ENCODE peak calls at places on chromosomes 2 and 18, in seven cellular contexts. W is astrocyte of the spinal cord, V is NCI-H2081, Q is amniotic epithelial cell, G is NCI-H1417, M is IMR-90, R is left colon. P is an unnamed sample.

GRCh38 chr2:1839066-1839756 is 94.9 kb upstream of the PXDN start:
- DNase-seq in R (no peak), Q (no peak), V (no peak), W (no peak), G (no peak), M (no peak), P (no peak)

GRCh38 chr2:195961873-195962272 is 106.8 kb downstream of the DNAH7 start:
- DNase-seq in R (no peak), G (no peak), W (no peak), V (no peak), Q (no peak), M (no peak), P (no peak)

GRCh38 chr2:136863874-136864273 is 98.5 kb downstream of the THSD7B start:
- DNase-seq in W (peak; percentile 1), Q (no peak), V (no peak), R (no peak), M (no peak), G (no peak), P (no peak)

GRCh38 chr2:239577306-239577705 is 176.5 kb upstream of the HDAC4 start:
- DNase-seq in Q (no peak), M (no peak), W (no peak), V (no peak), R (no peak), G (no peak), P (no peak)

GRCh38 chr2:55160422-55160821 is 71.7 kb downstream of the CLHC1 start:
- DNase-seq in V (no peak), R (no peak), M (no peak), W (no peak), Q (no peak), G (no peak), P (no peak)

GRCh38 chr2:99998981-99999380 is 143.4 kb downstream of the AFF3 start:
- DNase-seq in Q (no peak), M (no peak), V (peak; percentile 72), W (no peak), R (no peak), G (peak; percentile 41), P (no peak)

GRCh38 chr2:200617089-200618050 is 31.6 kb downstream of the AOX1 start:
- DNase-seq in W (no peak), R (no peak), M (no peak), G (no peak), V (no peak), Q (peak; percentile 52), P (no peak)

GRCh38 chr2:54638774-54639187 is 84.7 kb upstream of the EML6 start:
- DNase-seq in V (no peak), M (peak; percentile 29), W (no peak), G (no peak), R (no peak), Q (peak; percentile 56), P (no peak)

GRCh38 chr2:109347626-109348025 is 218.6 kb downstream of the SH3RF3 start:
- DNase-seq in R (no peak), Q (no peak), V (no peak), M (no peak), W (no peak), G (no peak), P (no peak)

GRCh38 chr2:45009303-45009927 is at the start of gene SIX2:
- DNase-seq in R (peak; percentile 73), G (peak; percentile 97), Q (peak; percentile 91), M (peak; percentile 72), V (peak; percentile 99), W (peak; percentile 97), P (peak; percentile 30)

GRCh38 chr2:144988591-144988990 is 468.7 kb upstream of the ZEB2 start:
- DNase-seq in Q (no peak), W (no peak), M (no peak), G (no peak), V (no peak), R (no peak), P (no peak)

GRCh38 chr2:29430382-29431112 is 315.3 kb downstream of the CLIP4 start:
- DNase-seq in R (no peak), G (peak; percentile 36), M (no peak), V (no peak), W (no peak), Q (no peak), P (no peak)

GRCh38 chr18:32284284-32284683 is 94.4 kb downstream of the MEP1B start:
- DNase-seq in R (no peak), W (peak; percentile 45), G (no peak), Q (no peak), V (no peak), M (peak; percentile 19), P (no peak)

GRCh38 chr2:223944704-223945531 is at the start of gene WDFY1:
- DNase-seq in W (peak; percentile 91), M (peak; percentile 86), V (peak; percentile 89), R (peak; percentile 91), G (peak; percentile 85), Q (peak; percentile 86), P (peak; percentile 72)

GRCh38 chr2:224308267-224308911 is 93.5 kb downstream of the FAM124B start:
- DNase-seq in V (no peak), G (no peak), M (no peak), Q (no peak), W (no peak), R (no peak), P (no peak)

GRCh38 chr18:44464401-44465185 is 216.1 kb upstream of the SETBP1 start:
- DNase-seq in Q (peak; percentile 18), R (no peak), M (no peak), W (peak; percentile 25), V (no peak), G (no peak), P (no peak)

GRCh38 chr2:66689456-66690051 is 254.6 kb downstream of the MEIS1 start:
- DNase-seq in G (no peak), Q (no peak), R (no peak), V (no peak), M (no peak), W (no peak), P (peak; percentile 33)

GRCh38 chr2:167181674-167182073 is 293.4 kb downstream of the XIRP2 start:
- DNase-seq in G (no peak), W (no peak), R (no peak), M (peak; percentile 21), V (no peak), Q (no peak), P (no peak)

GRCh38 chr2:145380436-145381017 is 860.6 kb upstream of the ZEB2 start:
- DNase-seq in Q (peak; percentile 89), M (peak; percentile 71), G (no peak), W (peak; percentile 67), R (no peak), V (peak; percentile 4), P (peak; percentile 83)

GRCh38 chr18:70372450-70373061 is 83.7 kb downstream of the SOCS6 start:
- DNase-seq in R (no peak), Q (peak; percentile 8), G (no peak), V (no peak), W (no peak), M (no peak), P (no peak)

GRCh38 chr2:73685770-73686438 is 43.7 kb upstream of the NAT8 start:
- DNase-seq in Q (no peak), G (no peak), W (no peak), V (no peak), M (no peak), R (peak; percentile 67), P (peak; percentile 4)

GRCh38 chr18:74906189-74906588 is 302.8 kb downstream of the PTGR3 start:
- DNase-seq in W (peak; percentile 33), M (peak; percentile 96), V (peak; percentile 69), G (no peak), R (peak; percentile 45), Q (peak; percentile 31), P (no peak)

GRCh38 chr2:84481702-84482101 is 22.6 kb upstream of the SUCLG1 start:
- DNase-seq in Q (peak; percentile 55), R (no peak), G (no peak), W (peak; percentile 52), V (no peak), M (peak; percentile 77), P (peak; percentile 75)

GRCh38 chr2:54575379-54575888 is 119.3 kb downstream of the SPTBN1 start:
- DNase-seq in W (peak; percentile 60), V (no peak), R (no peak), M (peak; percentile 49), Q (peak; percentile 75), G (no peak), P (peak; percentile 35)

GRCh38 chr2:117936871-117937428 is 76.9 kb downstream of the CCDC93 start:
- DNase-seq in R (no peak), G (no peak), V (no peak), W (no peak), Q (no peak), M (no peak), P (no peak)

GRCh38 chr18:23970161-23971153 is 44.1 kb upstream of the TTC39C start:
- DNase-seq in R (no peak), V (no peak), W (no peak), Q (no peak), G (no peak), M (no peak), P (no peak)

GRCh38 chr2:65396348-65397026 is 35.9 kb downstream of the SPRED2 start:
- DNase-seq in G (no peak), M (peak; percentile 57), R (peak; percentile 41), V (no peak), Q (peak; percentile 27), W (peak; percentile 49), P (no peak)

GRCh38 chr2:105470979-105471378 is 72.1 kb upstream of the FHL2 start:
- DNase-seq in Q (no peak), M (no peak), W (no peak), V (peak; percentile 58), R (no peak), G (peak; percentile 15), P (no peak)

GRCh38 chr18:32893915-32894314 is 121.1 kb upstream of the KLHL14 start:
- DNase-seq in R (no peak), W (no peak), Q (peak; percentile 3), M (no peak), V (no peak), G (no peak), P (peak; percentile 52)

GRCh38 chr2:179751184-179751809 is 110.1 kb downstream of the ZNF385B start:
- DNase-seq in M (peak; percentile 47), Q (peak; percentile 30), V (no peak), W (peak; percentile 45), R (no peak), G (peak; percentile 15), P (peak; percentile 22)

GRCh38 chr2:38620282-38620977 is 17.7 kb upstream of the HNRNPLL start:
- DNase-seq in V (peak; percentile 69), R (no peak), M (peak; percentile 76), W (peak; percentile 81), Q (no peak), G (no peak), P (no peak)

GRCh38 chr2:202339052-202339870 is 36.9 kb upstream of the BMPR2 start:
- DNase-seq in R (no peak), W (peak; percentile 62), Q (no peak), V (peak; percentile 49), M (peak; percentile 66), G (no peak), P (peak; percentile 18)

GRCh38 chr18:55416791-55417190 is 171.2 kb downstream of the TCF4 start:
- DNase-seq in V (peak; percentile 23), G (no peak), Q (no peak), M (no peak), R (no peak), W (no peak), P (no peak)

GRCh38 chr2:30408961-30409387 is 38.1 kb upstream of the LCLAT1 start:
- DNase-seq in M (peak; percentile 89), V (no peak), Q (peak; percentile 28), R (no peak), W (peak; percentile 44), G (no peak), P (peak; percentile 88)

GRCh38 chr2:237869357-237870102 is 10.1 kb downstream of the RAMP1 start:
- DNase-seq in Q (no peak), G (no peak), R (no peak), M (no peak), V (no peak), W (no peak), P (no peak)

GRCh38 chr2:207474871-207475485 is 54.8 kb upstream of the CREB1 start:
- DNase-seq in G (peak; percentile 29), Q (peak; percentile 48), V (peak; percentile 50), W (peak; percentile 64), M (peak; percentile 68), R (no peak), P (peak; percentile 41)

P was measured in A172.